ENCODE peak calls at places on chromosomes 1 and 21, in six cellular contexts. G is GM12891, F is K562, N is HepG2, Z is H1, Q is GM12878. V is an unnamed sample.

GRCh38 chr1:40036574-40036973 is 4.0 kb upstream of the CAP1 start:
- DNase-seq in G (no peak), F (peak; percentile 32), N (no peak), Z (no peak), Q (no peak), V (no peak)

GRCh38 chr1:204294371-204294770 is 65.4 kb downstream of the PLEKHA6 start:
- DNase-seq in G (no peak), F (no peak), N (peak; percentile 44), Z (no peak), Q (no peak), V (no peak)

GRCh38 chr1:111406325-111406768 is 21.2 kb downstream of the OVGP1 start:
- DNase-seq in G (peak; percentile 49), F (no peak), N (no peak), Z (no peak), Q (peak; percentile 63), V (peak; percentile 49)

GRCh38 chr1:89550995-89551394 is 26.4 kb downstream of the LRRC8B start:
- DNase-seq in G (no peak), F (peak; percentile 64), N (no peak), Z (no peak), Q (no peak), V (no peak)

GRCh38 chr1:44947060-44947773 is 39.2 kb downstream of the EIF2B3 start:
- DNase-seq in G (no peak), F (no peak), N (no peak), Z (no peak), Q (no peak), V (no peak)

GRCh38 chr1:21818661-21819060 is 6.6 kb downstream of the LDLRAD2 start:
- DNase-seq in G (peak; percentile 80), F (peak; percentile 99), N (peak; percentile 48), Z (no peak), Q (no peak), V (peak; percentile 75)

GRCh38 chr1:227946624-227947424 is 908 bp downstream of the WNT9A start:
- DNase-seq in G (peak; percentile 81), F (peak; percentile 92), N (peak; percentile 36), Z (no peak), Q (no peak), V (peak; percentile 68)

GRCh38 chr21:35268261-35268660 is 219.2 kb upstream of the RUNX1 start:
- DNase-seq in G (no peak), F (no peak), N (no peak), Z (no peak), Q (no peak), V (no peak)

GRCh38 chr1:159090566-159091546 is 14.3 kb upstream of the AIM2 start:
- DNase-seq in G (no peak), F (no peak), N (no peak), Z (no peak), Q (no peak), V (no peak)

GRCh38 chr1:45230537-45230936 is 24.1 kb upstream of the ZSWIM5 start:
- DNase-seq in G (no peak), F (no peak), N (peak; percentile 34), Z (no peak), Q (no peak), V (no peak)

GRCh38 chr21:33856893-33857527 is 58.6 kb downstream of the ATP5PO start:
- DNase-seq in G (no peak), F (no peak), N (peak; percentile 39), Z (no peak), Q (no peak), V (no peak)

GRCh38 chr1:53069663-53070327 is 7.8 kb downstream of the PODN start:
- DNase-seq in G (peak; percentile 7), F (no peak), N (no peak), Z (no peak), Q (no peak), V (peak; percentile 14)

GRCh38 chr1:159932296-159933285 is 7.3 kb upstream of the TAGLN2 start:
- DNase-seq in G (no peak), F (no peak), N (no peak), Z (no peak), Q (no peak), V (no peak)

GRCh38 chr1:8363764-8364301 is 45.9 kb downstream of the SLC45A1 start:
- DNase-seq in G (no peak), F (no peak), N (no peak), Z (no peak), Q (no peak), V (no peak)

GRCh38 chr21:45365186-45365607 is 39.8 kb upstream of the COL18A1 start:
- DNase-seq in G (no peak), F (no peak), N (no peak), Z (no peak), Q (no peak), V (no peak)

GRCh38 chr1:43448955-43449707 is 4.6 kb downstream of the HYI start:
- DNase-seq in G (no peak), F (no peak), N (no peak), Z (no peak), Q (no peak), V (no peak)

GRCh38 chr21:39968010-39968409 is 100.8 kb downstream of the PCP4 start:
- DNase-seq in G (no peak), F (no peak), N (no peak), Z (no peak), Q (no peak), V (no peak)

GRCh38 chr1:182428043-182428442 is 21.9 kb upstream of the RGSL1 start:
- DNase-seq in G (no peak), F (no peak), N (no peak), Z (no peak), Q (peak; percentile 32), V (no peak)

GRCh38 chr1:231053493-231054162 is 13.6 kb upstream of the FAM89A start:
- DNase-seq in G (no peak), F (no peak), N (peak; percentile 23), Z (no peak), Q (peak; percentile 4), V (no peak)

GRCh38 chr1:6770727-6771567 is 14.3 kb upstream of the CAMTA1 start:
- DNase-seq in G (no peak), F (no peak), N (peak; percentile 37), Z (peak; percentile 17), Q (no peak), V (no peak)

GRCh38 chr21:31530918-31531705 is 128.4 kb upstream of the SOD1 start:
- DNase-seq in G (no peak), F (no peak), N (no peak), Z (no peak), Q (no peak), V (no peak)
- TF ChIP-seq TAF1 in G (no peak), F (no peak), N (no peak), Z (no peak), Q (no peak), V (no peak)

GRCh38 chr1:42017259-42017658 is 98.5 kb upstream of the HIVEP3 start:
- DNase-seq in G (no peak), F (no peak), N (no peak), Z (no peak), Q (peak; percentile 61), V (no peak)

GRCh38 chr1:42010381-42010780 is 91.7 kb upstream of the HIVEP3 start:
- DNase-seq in G (no peak), F (no peak), N (no peak), Z (no peak), Q (no peak), V (no peak)

GRCh38 chr1:42014823-42015222 is 96.1 kb upstream of the HIVEP3 start:
- DNase-seq in G (no peak), F (no peak), N (no peak), Z (no peak), Q (no peak), V (no peak)

GRCh38 chr1:42012852-42013251 is 94.1 kb upstream of the HIVEP3 start:
- DNase-seq in G (no peak), F (no peak), N (no peak), Z (no peak), Q (no peak), V (no peak)

DNA sequence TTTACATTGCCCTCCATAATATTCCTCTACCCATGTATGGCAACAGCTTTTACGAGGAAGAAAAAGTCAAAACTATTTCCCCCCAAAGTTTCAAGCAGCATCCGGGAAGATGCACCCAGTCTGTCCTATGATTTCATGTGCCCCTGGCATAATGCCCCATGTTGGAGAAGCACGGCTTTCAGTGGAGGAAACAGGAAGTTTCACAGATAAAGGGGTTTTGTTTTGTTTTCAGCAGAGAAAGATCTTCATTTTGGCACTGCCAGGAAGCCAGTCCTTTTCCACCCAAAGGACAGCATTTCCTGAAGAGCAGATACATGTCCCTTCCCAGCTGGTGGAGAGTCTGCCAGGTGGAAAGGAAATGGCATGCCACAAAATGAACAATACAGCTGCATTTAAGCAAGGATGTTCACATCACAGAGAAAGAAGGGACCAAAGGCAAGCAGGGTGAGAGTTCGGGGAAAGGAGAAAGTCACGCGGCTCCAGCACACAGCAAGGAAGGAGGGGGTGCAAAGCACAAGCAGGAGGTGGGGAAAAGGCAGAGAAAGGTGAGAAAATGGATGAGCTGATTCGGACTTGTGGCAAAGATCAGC is 95.3 kb upstream of the HIVEP3 start:
- DNase-seq in G (no peak), F (no peak), N (no peak), Z (no peak), Q (no peak), V (no peak)
- TF ChIP-seq POLR2AphosphoS5 in G (no peak), F (no peak), N (no peak), Z (no peak), Q (no peak), V (no peak)

GRCh38 chr1:33130297-33130696 is 49.3 kb downstream of the AZIN2 start:
- DNase-seq in G (no peak), F (no peak), N (no peak), Z (no peak), Q (no peak), V (no peak)

GRCh38 chr1:33123266-33123665 is 42.3 kb downstream of the AZIN2 start:
- DNase-seq in G (no peak), F (no peak), N (no peak), Z (no peak), Q (no peak), V (no peak)

GRCh38 chr1:33128781-33129180 is 47.8 kb downstream of the AZIN2 start:
- DNase-seq in G (no peak), F (no peak), N (no peak), Z (no peak), Q (no peak), V (no peak)

GRCh38 chr1:33126411-33127000 is 45.6 kb downstream of the AZIN2 start:
- DNase-seq in G (no peak), F (no peak), N (no peak), Z (no peak), Q (no peak), V (no peak)

DNA sequence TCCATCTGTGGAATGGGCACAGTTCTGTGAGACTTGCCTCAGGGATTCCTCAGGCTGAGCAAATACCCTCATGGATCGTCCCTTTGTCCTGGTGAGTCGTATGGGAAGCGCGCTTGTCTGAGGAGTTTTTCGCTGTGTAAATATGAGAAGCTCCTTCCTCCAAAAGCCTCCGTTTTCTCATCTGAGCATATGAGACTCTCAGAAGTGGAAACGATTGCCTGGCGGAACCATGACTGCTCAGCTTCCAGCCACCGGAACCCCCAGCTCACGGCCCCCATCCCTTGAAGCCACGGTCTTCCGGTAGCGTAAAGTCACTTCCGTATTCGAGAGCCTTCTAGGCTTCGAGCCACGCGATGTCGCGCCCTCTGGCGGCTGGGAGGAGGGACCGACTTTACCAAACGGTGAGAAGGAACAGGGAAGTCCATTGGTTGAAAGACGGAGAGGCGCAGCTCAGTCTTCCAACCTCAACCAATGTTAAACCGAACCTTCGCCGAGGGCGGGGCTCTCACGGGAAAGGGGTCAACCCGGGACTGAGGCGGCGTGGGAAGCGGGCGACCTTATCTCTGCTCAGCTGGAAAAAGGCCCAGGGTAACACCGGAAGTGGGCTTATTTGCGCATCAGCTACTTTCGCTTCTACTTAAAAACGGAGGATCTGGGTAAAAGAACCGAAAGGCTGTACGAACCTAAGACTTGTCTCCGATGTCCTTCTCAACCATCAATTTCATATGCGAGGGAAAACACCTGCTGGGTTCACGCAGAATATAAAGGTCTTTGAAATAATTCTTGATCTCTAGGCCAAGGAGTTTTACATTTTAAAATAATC is 46.3 kb downstream of the AZIN2 start:
- DNase-seq in G (peak; percentile 77), F (peak; percentile 88), N (peak; percentile 99), Z (peak; percentile 92), Q (peak; percentile 99), V (peak; percentile 78)
- TF ChIP-seq POLR2A in G (peak; percentile 97), F (peak; percentile 79), N (peak; percentile 88), Z (peak; percentile 88), Q (peak; percentile 95), V (peak; percentile 95)

GRCh38 chr1:234408757-234409156 is 35.5 kb downstream of the COA6 start:
- DNase-seq in G (no peak), F (no peak), N (no peak), Z (no peak), Q (no peak), V (no peak)
- TF ChIP-seq TAF1 in G (no peak), F (no peak), N (no peak), Z (no peak), Q (no peak), V (no peak)